ENCODE peak calls at places on chromosome 9, in five cellular contexts. Z is heart left ventricle, V is spleen, H is A549, Y is transverse colon. B is an unnamed sample.
A peak's percentile ranks its signal among the peaks of the same experiment; 100 is the strongest.

GRCh38 chr9:87371801-87372374 is 125.8 kb upstream of the DAPK1 start:
- DNase-seq in Y (no peak), Z (no peak), H (no peak), V (no peak), B (no peak)

GRCh38 chr9:37432020-37432419 is 9.5 kb downstream of the GRHPR start:
- DNase-seq in Y (no peak), Z (no peak), V (no peak), H (no peak), B (no peak)

GRCh38 chr9:122144836-122145235 is 14.7 kb downstream of the NDUFA8 start:
- DNase-seq in V (no peak), Y (no peak), H (no peak), Z (no peak), B (no peak)

GRCh38 chr9:85248514-85249312 is 493.0 kb downstream of the AGTPBP1 start:
- DNase-seq in Y (no peak), Z (no peak), H (peak; percentile 10), V (no peak), B (no peak)

GRCh38 chr9:4226331-4227250 is 73.3 kb downstream of the GLIS3 start:
- DNase-seq in V (no peak), Z (no peak), Y (peak; percentile 12), H (peak; percentile 64), B (no peak)

GRCh38 chr9:95313010-95313498 is 4.5 kb downstream of the FANCC start:
- DNase-seq in V (peak; percentile 76), H (peak; percentile 92), Y (peak; percentile 83), Z (peak; percentile 65), B (peak; percentile 90)

GRCh38 chr9:130627051-130627450 is 37.3 kb upstream of the PRDM12 start:
- DNase-seq in H (no peak), Z (no peak), V (no peak), Y (no peak), B (no peak)

GRCh38 chr9:109745335-109746283 is 34.4 kb upstream of the PALM2AKAP2 start:
- DNase-seq in Y (peak; percentile 44), Z (peak; percentile 65), H (no peak), V (no peak), B (peak; percentile 66)

GRCh38 chr9:22214497-22215031 is 205.5 kb upstream of the CDKN2B start:
- DNase-seq in H (no peak), V (no peak), Z (no peak), Y (no peak), B (no peak)

GRCh38 chr9:108040783-108041182 is 551.2 kb upstream of the KLF4 start:
- DNase-seq in V (no peak), H (peak; percentile 26), Z (no peak), Y (no peak), B (no peak)

GRCh38 chr9:130694205-130694604 is 625 bp downstream of the EXOSC2 start:
- DNase-seq in Y (no peak), H (no peak), Z (no peak), V (no peak), B (no peak)

GRCh38 chr9:127858041-127858512 is 3.6 kb upstream of the ENG start:
- DNase-seq in H (no peak), Z (peak; percentile 91), Y (no peak), V (no peak), B (no peak)

GRCh38 chr9:133420392-133420827 is 1.8 kb upstream of the ADAMTS13 start:
- DNase-seq in Z (no peak), H (peak; percentile 23), Y (no peak), V (no peak), B (no peak)

GRCh38 chr9:97615439-97616072 is 17.6 kb downstream of the TSTD2 start:
- DNase-seq in H (peak; percentile 64), Z (no peak), V (no peak), Y (peak; percentile 70), B (peak; percentile 71)

GRCh38 chr9:37032713-37033112 is 1.4 kb downstream of the PAX5 start:
- DNase-seq in V (peak; percentile 75), Z (no peak), Y (no peak), H (no peak), B (no peak)

GRCh38 chr9:115944166-115944948 is 209.2 kb upstream of the PAPPA start:
- DNase-seq in Z (peak; percentile 69), Y (peak; percentile 50), H (peak; percentile 100), V (no peak), B (peak; percentile 49)

GRCh38 chr9:91177661-91178280 is 183.9 kb downstream of the AUH start:
- DNase-seq in Y (peak; percentile 58), Z (no peak), H (no peak), V (peak; percentile 85), B (no peak)

GRCh38 chr9:130884111-130884531 is 12.5 kb downstream of the QRFP start:
- DNase-seq in H (no peak), Y (no peak), Z (peak; percentile 25), V (peak; percentile 62), B (no peak)

GRCh38 chr9:89661956-89662717 is 57.3 kb downstream of the GADD45G start:
- DNase-seq in Z (peak; percentile 98), Y (peak; percentile 98), H (peak; percentile 87), V (peak; percentile 89), B (peak; percentile 98)

GRCh38 chr9:11086561-11086960 is 473.8 kb upstream of the PTPRD start:
- DNase-seq in H (no peak), Z (no peak), V (no peak), Y (no peak), B (no peak)

GRCh38 chr9:106830527-106831140 is 32.3 kb upstream of the ZNF462 start:
- DNase-seq in Y (peak; percentile 11), H (no peak), Z (no peak), V (no peak), B (no peak)

GRCh38 chr9:115006660-115007059 is 76.3 kb upstream of the TNFSF8 start:
- DNase-seq in Y (no peak), H (no peak), Z (no peak), V (no peak), B (no peak)

GRCh38 chr9:38294130-38294529 is 98.4 kb upstream of the ALDH1B1 start:
- DNase-seq in Y (no peak), H (no peak), V (no peak), Z (no peak), B (no peak)

GRCh38 chr9:6930827-6931226 is 173.1 kb downstream of the KDM4C start:
- DNase-seq in Z (no peak), V (no peak), Y (no peak), H (no peak), B (no peak)

GRCh38 chr9:73149371-73150067 is 2.1 kb upstream of the ANXA1 start:
- DNase-seq in Y (no peak), H (peak; percentile 75), Z (no peak), V (no peak), B (no peak)

GRCh38 chr9:120555884-120556283 is 24.1 kb downstream of the CDK5RAP2 start:
- DNase-seq in Z (no peak), V (no peak), Y (no peak), H (no peak), B (no peak)

GRCh38 chr9:91857831-91858669 is 92.0 kb downstream of the ROR2 start:
- DNase-seq in Y (no peak), H (no peak), V (peak; percentile 44), Z (no peak), B (no peak)

GRCh38 chr9:95528908-95529502 is 12.2 kb upstream of the PTCH1 start:
- DNase-seq in Y (no peak), V (no peak), H (no peak), Z (no peak), B (no peak)

GRCh38 chr9:89154218-89154617 is 24.4 kb downstream of the SHC3 start:
- DNase-seq in Y (no peak), V (no peak), Z (no peak), H (no peak), B (no peak)

DNA sequence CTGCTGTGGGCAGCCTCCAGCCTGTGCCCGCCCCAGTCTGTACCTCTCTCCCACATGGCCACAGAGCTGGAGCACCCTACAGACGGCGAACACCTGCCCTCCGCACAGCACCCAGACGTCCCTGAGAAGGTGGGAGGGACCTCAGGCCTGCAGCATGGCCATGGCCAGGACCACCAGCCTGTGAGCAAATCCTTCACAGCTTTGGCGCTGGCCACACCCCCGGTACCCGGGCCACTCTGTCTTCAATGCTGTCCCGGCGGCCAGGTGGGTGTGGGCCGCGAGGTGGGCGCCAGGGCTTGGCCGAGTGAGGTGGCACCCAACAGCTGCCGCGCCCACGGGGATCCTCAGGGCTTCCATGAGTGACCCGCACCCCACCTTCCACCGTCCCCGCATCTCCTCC is 18.7 kb downstream of the NOTCH1 start:
- DNase-seq in V (no peak), Z (no peak), Y (no peak), H (no peak), B (no peak)
- H3K4me1 ChIP-seq in V (peaks cover 81% of the 10 kb centered on the region), Z (peaks cover 65% of the 10 kb centered on the region), Y (peaks cover 96% of the 10 kb centered on the region), H (peaks cover 45% of the 10 kb centered on the region), B (no peaks in the 10 kb centered on the region)

GRCh38 chr9:132407196-132407595 is 556 bp upstream of the TTF1 start:
- DNase-seq in Z (no peak), Y (no peak), V (no peak), H (no peak), B (no peak)
- H3K4me3 ChIP-seq in Z (peak overlapping the region; percentile 80), Y (no peak overlapping the region), V (peak overlapping the region; percentile 82), H (peak overlapping the region; percentile 63), B (peak overlapping the region; percentile 78)

DNA sequence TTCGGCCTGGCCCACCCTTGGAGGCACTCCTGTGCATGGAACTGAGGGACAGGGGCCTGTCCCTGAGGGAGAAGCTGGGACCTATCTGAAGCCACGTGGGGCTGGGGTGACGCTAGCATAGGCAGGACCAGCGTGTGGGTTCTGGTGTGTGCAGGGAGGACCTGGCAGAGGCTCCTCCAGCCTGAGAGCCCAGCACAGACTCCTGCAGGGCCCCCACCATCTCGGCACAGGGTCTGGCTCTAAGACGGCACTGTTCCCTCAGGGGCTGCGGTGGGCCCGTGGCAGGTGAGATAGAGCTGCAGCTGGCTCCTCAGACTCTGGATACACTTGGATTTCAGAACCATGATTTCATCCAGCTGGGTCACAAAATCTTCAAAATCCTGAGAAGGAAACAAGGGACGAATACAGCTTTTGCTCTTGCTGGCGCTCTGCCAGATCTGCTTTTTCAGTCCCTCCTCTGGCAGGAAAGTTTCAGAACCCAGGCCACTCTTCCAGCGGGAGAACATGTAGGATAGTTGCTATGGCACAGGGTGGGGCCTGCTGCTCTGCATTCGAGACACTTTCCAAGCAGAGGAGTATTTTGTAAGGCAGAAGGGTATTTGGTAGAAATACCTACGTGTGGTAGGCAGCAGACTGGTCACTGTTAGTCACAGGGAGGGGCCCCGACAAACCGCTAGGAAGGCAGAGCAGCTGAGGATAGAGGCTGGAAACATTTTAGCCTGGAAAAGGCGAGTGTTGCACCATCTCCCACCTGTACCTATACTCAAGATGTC is 74.7 kb downstream of the KIF24 start:
- DNase-seq in Y (no peak), H (peak; percentile 59), Z (peak; percentile 64), V (no peak), B (no peak)
- TF ChIP-seq POLR2A in Y (no peak), H (no peak), Z (no peak), V (no peak), B (no peak)

GRCh38 chr9:16679327-16679821 is 191.1 kb downstream of the BNC2 start:
- DNase-seq in V (no peak), H (no peak), Z (no peak), Y (no peak), B (no peak)
- H3K4me1 ChIP-seq in V (no peaks in the 10 kb centered on the region), H (no peaks in the 10 kb centered on the region), Z (no peaks in the 10 kb centered on the region), Y (no peaks in the 10 kb centered on the region), B (no peaks in the 10 kb centered on the region)

GRCh38 chr9:77562021-77562748 is 85.9 kb downstream of the GNA14 start:
- DNase-seq in H (no peak), Y (no peak), V (no peak), Z (no peak), B (no peak)
- H3K4me3 ChIP-seq in H (no peak overlapping the region), Y (no peak overlapping the region), V (no peak overlapping the region), Z (no peak overlapping the region), B (no peak overlapping the region)

GRCh38 chr9:129392093-129392541 is 214.1 kb upstream of the IER5L start:
- DNase-seq in Y (no peak), V (no peak), Z (peak; percentile 38), H (no peak), B (no peak)
- TF ChIP-seq POLR2A in Y (no peak), V (no peak), Z (no peak), H (no peak), B (no peak)

B was measured in right lobe of liver.